ENCODE peak calls at places on chromosomes 13 and 19, in five cellular contexts. One of them, this sample, is unnamed.

GRCh38 chr19:56106397-56106849 is 14.7 kb downstream of the ZNF787 start:
- DNase-seq in HCT116: no peak
- DNase-seq in H1: no peak
- DNase-seq in K562: no peak
- DNase-seq in HepG2: no peak
- DNase-seq in this sample: no peak

GRCh38 chr19:54172764-54173699 is at the start of gene TMC4:
- DNase-seq in HCT116: peak; percentile 63
- DNase-seq in H1: peak; percentile 82
- DNase-seq in HepG2: no peak
- DNase-seq in K562: peak; percentile 55
- DNase-seq in this sample: no peak

GRCh38 chr19:51422053-51422448 is 4.6 kb upstream of the SIGLEC10 start:
- DNase-seq in HepG2: peak; percentile 67
- DNase-seq in H1: peak; percentile 100
- DNase-seq in HCT116: peak; percentile 56
- DNase-seq in K562: peak; percentile 94
- DNase-seq in this sample: peak; percentile 91

GRCh38 chr13:110942248-110942981 is 27.5 kb upstream of the ANKRD10 start:
- DNase-seq in K562: no peak
- DNase-seq in HepG2: no peak
- DNase-seq in HCT116: no peak
- DNase-seq in H1: no peak
- DNase-seq in this sample: no peak

GRCh38 chr13:73162912-73163911 is 104.4 kb downstream of the KLF5 start:
- DNase-seq in HCT116: peak; percentile 7
- DNase-seq in K562: no peak
- DNase-seq in HepG2: peak; percentile 12
- DNase-seq in H1: no peak
- DNase-seq in this sample: no peak

GRCh38 chr13:49791214-49791752 is 1.2 kb downstream of the KPNA3 start:
- DNase-seq in H1: no peak
- DNase-seq in HepG2: peak; percentile 84
- DNase-seq in HCT116: no peak
- DNase-seq in K562: peak; percentile 55
- DNase-seq in this sample: peak; percentile 26

GRCh38 chr13:80400834-80401450 is 60.0 kb upstream of the SPRY2 start:
- DNase-seq in HCT116: no peak
- DNase-seq in HepG2: no peak
- DNase-seq in H1: no peak
- DNase-seq in K562: no peak
- DNase-seq in this sample: no peak

GRCh38 chr13:43042410-43042921 is 19.1 kb downstream of the DNAJC15 start:
- DNase-seq in H1: no peak
- DNase-seq in K562: no peak
- DNase-seq in HCT116: no peak
- DNase-seq in HepG2: no peak
- DNase-seq in this sample: no peak

GRCh38 chr13:111474136-111475002 is 153.9 kb downstream of the TEX29 start:
- DNase-seq in HepG2: peak; percentile 18
- DNase-seq in H1: peak; percentile 47
- DNase-seq in K562: peak; percentile 29
- DNase-seq in HCT116: peak; percentile 21
- DNase-seq in this sample: peak; percentile 75

GRCh38 chr13:61727714-61728275 is 312.1 kb upstream of the PCDH20 start:
- DNase-seq in K562: no peak
- DNase-seq in HCT116: no peak
- DNase-seq in HepG2: no peak
- DNase-seq in H1: no peak
- DNase-seq in this sample: no peak

GRCh38 chr13:49098198-49098597 is 121.9 kb upstream of the MLNR start:
- DNase-seq in K562: peak; percentile 30
- DNase-seq in HepG2: no peak
- DNase-seq in H1: no peak
- DNase-seq in HCT116: peak; percentile 81
- DNase-seq in this sample: peak; percentile 4

GRCh38 chr19:40412866-40413265 is 312 bp downstream of the PRX start:
- DNase-seq in HepG2: no peak
- DNase-seq in HCT116: no peak
- DNase-seq in H1: no peak
- DNase-seq in K562: no peak
- DNase-seq in this sample: no peak

GRCh38 chr19:40414536-40415535 is 1.7 kb upstream of the PRX start:
- DNase-seq in H1: no peak
- DNase-seq in K562: no peak
- DNase-seq in HCT116: no peak
- DNase-seq in HepG2: no peak
- DNase-seq in this sample: peak; percentile 12

GRCh38 chr19:40411958-40412499 is 1.1 kb downstream of the PRX start:
- DNase-seq in HepG2: no peak
- DNase-seq in HCT116: no peak
- DNase-seq in H1: no peak
- DNase-seq in K562: peak; percentile 55
- DNase-seq in this sample: peak; percentile 11

GRCh38 chr19:40411125-40411842 is 1.9 kb downstream of the PRX start:
- DNase-seq in HCT116: no peak
- DNase-seq in K562: no peak
- DNase-seq in HepG2: no peak
- DNase-seq in H1: no peak
- DNase-seq in this sample: peak; percentile 12

DNA sequence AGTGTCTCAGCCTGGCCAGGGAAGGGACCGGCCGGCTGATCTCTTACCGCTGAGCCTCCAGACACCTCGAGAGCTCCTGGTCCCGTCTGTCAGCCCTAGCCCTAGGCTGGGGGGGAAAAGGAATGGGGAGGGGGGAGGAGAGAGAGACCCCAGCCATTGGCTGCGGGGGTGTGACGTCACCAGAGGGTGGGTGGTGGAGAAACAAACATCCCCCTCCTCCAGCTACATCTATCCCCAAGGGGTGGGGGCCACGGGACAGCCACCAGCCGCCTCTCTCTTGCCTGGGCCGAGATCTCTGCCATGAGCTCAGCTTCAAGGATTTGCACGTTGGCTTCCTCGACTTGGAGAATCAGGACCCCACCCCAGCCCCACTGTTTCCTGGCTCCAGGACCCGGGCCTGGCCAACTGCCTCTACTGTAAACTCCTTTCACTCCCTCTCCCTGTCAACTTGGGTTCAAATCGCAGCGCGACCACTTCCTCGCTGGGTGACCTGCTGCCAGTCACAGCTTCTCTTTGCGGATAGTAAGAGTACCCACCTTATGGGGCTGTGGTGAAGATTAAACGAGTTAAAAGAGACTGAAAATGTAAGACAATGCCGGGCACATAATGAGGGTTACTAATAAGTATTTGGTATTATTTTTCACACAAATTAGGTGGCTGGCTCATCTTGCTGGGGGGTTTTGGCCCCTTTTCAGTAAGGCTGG is at the start of gene PRX:
- DNase-seq in H1: peak; percentile 85
- DNase-seq in HepG2: no peak
- DNase-seq in HCT116: no peak
- DNase-seq in K562: peak; percentile 27
- DNase-seq in this sample: peak; percentile 72
- TF ChIP-seq SIN3A in H1: peak; percentile 57
- TF ChIP-seq SIN3A in HepG2: no peak
- TF ChIP-seq SIN3A in HCT116: no peak
- TF ChIP-seq SIN3A in K562: no peak
- TF ChIP-seq SIN3A in this sample: no peak

GRCh38 chr19:19561946-19562664 is 24.0 kb downstream of the CILP2 start:
- DNase-seq in K562: no peak
- DNase-seq in HCT116: no peak
- DNase-seq in HepG2: no peak
- DNase-seq in H1: no peak
- DNase-seq in this sample: no peak

GRCh38 chr19:19559942-19560341 is 21.9 kb downstream of the CILP2 start:
- DNase-seq in H1: no peak
- DNase-seq in K562: no peak
- DNase-seq in HepG2: no peak
- DNase-seq in HCT116: no peak
- DNase-seq in this sample: no peak

GRCh38 chr19:19563348-19563848 is 25.3 kb downstream of the CILP2 start:
- DNase-seq in H1: no peak
- DNase-seq in K562: no peak
- DNase-seq in HCT116: no peak
- DNase-seq in HepG2: no peak
- DNase-seq in this sample: no peak

GRCh38 chr19:19566306-19566705 is 28.2 kb downstream of the CILP2 start:
- DNase-seq in HCT116: no peak
- DNase-seq in K562: no peak
- DNase-seq in HepG2: no peak
- DNase-seq in H1: no peak
- DNase-seq in this sample: no peak

GRCh38 chr19:19562665-19563347 is 24.7 kb downstream of the CILP2 start:
- DNase-seq in HCT116: no peak
- DNase-seq in K562: peak; percentile 53
- DNase-seq in H1: peak; percentile 53
- DNase-seq in HepG2: no peak
- DNase-seq in this sample: no peak
- TF ChIP-seq SIN3A in HCT116: no peak
- TF ChIP-seq SIN3A in K562: no peak
- TF ChIP-seq SIN3A in H1: no peak
- TF ChIP-seq SIN3A in HepG2: no peak
- TF ChIP-seq SIN3A in this sample: no peak

DNA sequence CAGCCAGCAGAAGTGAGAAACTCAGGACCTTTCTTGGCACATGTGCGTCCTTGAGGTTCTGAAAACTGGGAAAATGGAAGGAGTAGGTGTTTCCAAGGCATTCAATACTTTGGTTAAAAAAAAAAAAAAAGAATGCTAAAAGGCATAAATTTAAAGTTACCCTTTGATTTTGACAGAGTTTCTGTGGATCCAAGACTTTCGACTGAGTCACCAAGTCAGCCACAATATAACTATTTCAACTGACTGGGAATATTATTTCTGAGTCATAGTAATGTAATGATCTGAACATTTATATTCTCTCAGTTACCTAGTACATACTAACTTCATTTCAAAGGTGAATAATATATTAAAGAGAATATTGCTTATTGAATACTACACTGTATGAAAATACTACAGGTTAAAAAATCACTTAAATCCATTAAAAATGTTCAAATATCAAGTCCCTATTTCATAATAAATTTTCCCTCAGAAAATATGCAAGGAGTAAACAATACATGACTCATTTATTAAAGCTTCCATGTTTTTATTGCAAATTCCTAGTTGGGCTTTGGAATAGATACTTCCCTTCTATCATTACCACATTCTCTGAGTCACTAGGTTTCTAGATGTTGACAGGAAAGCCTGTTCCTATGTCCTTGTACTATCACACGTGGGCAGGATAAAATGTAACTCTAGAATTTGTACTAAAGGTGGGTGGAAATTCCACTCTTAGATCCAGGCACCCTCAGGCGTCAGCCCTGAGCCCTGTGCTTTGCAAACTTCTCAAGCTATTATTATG is 2.3 kb upstream of the ITGBL1 start:
- DNase-seq in H1: no peak
- DNase-seq in HepG2: no peak
- DNase-seq in K562: no peak
- DNase-seq in HCT116: peak; percentile 42
- DNase-seq in this sample: no peak
- TF ChIP-seq SIN3A in H1: no peak
- TF ChIP-seq SIN3A in HepG2: no peak
- TF ChIP-seq SIN3A in K562: no peak
- TF ChIP-seq SIN3A in HCT116: no peak
- TF ChIP-seq SIN3A in this sample: peak; percentile 26

DNA sequence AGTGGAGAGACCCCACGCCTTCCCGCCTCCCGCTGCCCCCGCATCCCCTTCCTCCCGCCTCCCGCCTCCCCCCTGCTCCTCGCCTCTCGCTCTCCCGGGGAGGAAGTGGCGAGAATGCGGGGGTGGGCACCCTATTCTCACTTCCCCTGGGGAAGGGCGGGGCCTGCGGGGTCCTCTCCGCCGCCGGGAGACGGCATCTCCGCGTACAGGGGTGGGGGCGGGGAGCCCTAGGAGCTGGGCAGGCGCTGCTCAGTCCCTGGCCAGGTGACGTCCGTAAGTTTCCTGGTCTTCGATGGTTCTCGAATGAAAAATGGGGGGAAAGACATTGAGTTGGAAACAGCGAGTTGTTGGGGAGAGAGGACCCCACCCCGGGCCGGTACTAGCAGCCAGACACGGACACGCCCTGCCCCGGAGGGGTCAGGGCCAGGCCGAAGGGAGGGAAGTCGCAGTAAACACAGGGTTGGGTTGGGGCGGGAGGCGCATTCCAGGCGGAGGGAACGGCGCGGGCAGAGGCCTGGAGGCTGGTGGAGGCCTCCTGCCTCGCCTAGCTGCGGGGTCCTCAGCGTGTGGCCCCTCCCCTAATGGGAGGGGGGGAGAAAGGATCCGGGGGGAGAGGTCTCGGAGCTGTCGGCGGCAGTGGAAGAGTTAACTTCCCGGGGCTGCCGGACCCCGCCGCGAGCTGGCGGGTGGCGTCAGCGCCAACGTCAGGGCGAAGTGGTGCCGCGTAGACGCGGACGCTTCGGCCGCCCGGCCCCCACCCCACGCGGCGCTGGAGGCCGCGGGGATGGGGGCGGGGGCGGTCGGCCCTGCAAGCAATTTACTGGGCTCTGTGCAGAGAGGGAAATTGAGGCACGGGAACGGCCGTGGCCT is 10.4 kb upstream of the JUND start:
- DNase-seq in K562: peak; percentile 97
- DNase-seq in HepG2: peak; percentile 51
- DNase-seq in HCT116: no peak
- DNase-seq in H1: peak; percentile 88
- DNase-seq in this sample: peak; percentile 89
- TF ChIP-seq SIN3A in K562: no peak
- TF ChIP-seq SIN3A in HepG2: no peak
- TF ChIP-seq SIN3A in HCT116: no peak
- TF ChIP-seq SIN3A in H1: peak; percentile 18
- TF ChIP-seq SIN3A in this sample: no peak

GRCh38 chr13:93224545-93224944 is 2.1 kb upstream of the GPC6 start:
- DNase-seq in K562: no peak
- DNase-seq in H1: no peak
- DNase-seq in HepG2: peak; percentile 99
- DNase-seq in HCT116: no peak
- DNase-seq in this sample: no peak

GRCh38 chr13:93226623-93227279 is at the start of gene GPC6:
- DNase-seq in K562: peak; percentile 66
- DNase-seq in HCT116: no peak
- DNase-seq in H1: no peak
- DNase-seq in HepG2: peak; percentile 79
- DNase-seq in this sample: peak; percentile 80

GRCh38 chr13:93227280-93227905 is 786 bp downstream of the GPC6 start:
- DNase-seq in K562: no peak
- DNase-seq in HCT116: no peak
- DNase-seq in HepG2: peak; percentile 28
- DNase-seq in H1: peak; percentile 81
- DNase-seq in this sample: peak; percentile 74

GRCh38 chr13:93225610-93226009 is 997 bp upstream of the GPC6 start:
- DNase-seq in K562: no peak
- DNase-seq in HepG2: no peak
- DNase-seq in H1: no peak
- DNase-seq in HCT116: no peak
- DNase-seq in this sample: no peak

GRCh38 chr13:93226065-93226622 is 463 bp upstream of the GPC6 start:
- DNase-seq in K562: no peak
- DNase-seq in H1: no peak
- DNase-seq in HepG2: peak; percentile 52
- DNase-seq in HCT116: no peak
- DNase-seq in this sample: peak; percentile 42
- TF ChIP-seq SIN3A in K562: no peak
- TF ChIP-seq SIN3A in H1: no peak
- TF ChIP-seq SIN3A in HepG2: peak; percentile 25
- TF ChIP-seq SIN3A in HCT116: no peak
- TF ChIP-seq SIN3A in this sample: no peak